ENCODE peak calls at places on chromosomes 2 and 18, in eight cellular contexts. One of them, this sample, is unnamed.

GRCh38 chr2:232473467-232473890 is 14.2 kb downstream of the ECEL1 start:
- DNase-seq in NCI-H1417: peak
- DNase-seq in psoas muscle: no peak
- DNase-seq in NCI-H2081: peak
- DNase-seq in activated CD8-positive, alpha-beta memory T cell treated with anti-CD3 and anti-CD28 coated beads for 1 hour: no peak
- DNase-seq in CD4-positive, alpha-beta T cell: no peak
- DNase-seq in GM12865: no peak
- DNase-seq in activated naive CD4-positive, alpha-beta T cell treated with anti-CD3 and anti-CD28 coated beads, Interleukin-2, amount 50 U/mL, for 16 hours: no peak
- DNase-seq in this sample: no peak

GRCh38 chr2:26243643-26244478 is 571 bp downstream of the HADHA start:
- DNase-seq in GM12865: peak
- DNase-seq in activated CD8-positive, alpha-beta memory T cell treated with anti-CD3 and anti-CD28 coated beads for 1 hour: peak
- DNase-seq in activated naive CD4-positive, alpha-beta T cell treated with anti-CD3 and anti-CD28 coated beads, Interleukin-2, amount 50 U/mL, for 16 hours: peak
- DNase-seq in psoas muscle: no peak
- DNase-seq in NCI-H1417: peak
- DNase-seq in CD4-positive, alpha-beta T cell: no peak
- DNase-seq in NCI-H2081: peak
- DNase-seq in this sample: no peak

GRCh38 chr2:158006961-158007664 is 94.6 kb upstream of the UPP2 start:
- DNase-seq in NCI-H2081: no peak
- DNase-seq in GM12865: peak
- DNase-seq in CD4-positive, alpha-beta T cell: no peak
- DNase-seq in activated CD8-positive, alpha-beta memory T cell treated with anti-CD3 and anti-CD28 coated beads for 1 hour: no peak
- DNase-seq in psoas muscle: no peak
- DNase-seq in activated naive CD4-positive, alpha-beta T cell treated with anti-CD3 and anti-CD28 coated beads, Interleukin-2, amount 50 U/mL, for 16 hours: peak
- DNase-seq in NCI-H1417: no peak
- DNase-seq in this sample: no peak

GRCh38 chr18:35817604-35818352 is 154.7 kb upstream of the RMP24 start:
- DNase-seq in activated CD8-positive, alpha-beta memory T cell treated with anti-CD3 and anti-CD28 coated beads for 1 hour: no peak
- DNase-seq in NCI-H1417: no peak
- DNase-seq in psoas muscle: no peak
- DNase-seq in NCI-H2081: no peak
- DNase-seq in CD4-positive, alpha-beta T cell: no peak
- DNase-seq in activated naive CD4-positive, alpha-beta T cell treated with anti-CD3 and anti-CD28 coated beads, Interleukin-2, amount 50 U/mL, for 16 hours: no peak
- DNase-seq in GM12865: no peak
- DNase-seq in this sample: no peak

GRCh38 chr2:215796160-215796559 is 217.2 kb downstream of the MREG start:
- DNase-seq in CD4-positive, alpha-beta T cell: no peak
- DNase-seq in activated CD8-positive, alpha-beta memory T cell treated with anti-CD3 and anti-CD28 coated beads for 1 hour: no peak
- DNase-seq in GM12865: no peak
- DNase-seq in activated naive CD4-positive, alpha-beta T cell treated with anti-CD3 and anti-CD28 coated beads, Interleukin-2, amount 50 U/mL, for 16 hours: no peak
- DNase-seq in NCI-H2081: peak
- DNase-seq in NCI-H1417: no peak
- DNase-seq in psoas muscle: no peak
- DNase-seq in this sample: no peak

GRCh38 chr2:237900891-237901831 is 41.7 kb downstream of the RAMP1 start:
- DNase-seq in NCI-H2081: peak
- DNase-seq in CD4-positive, alpha-beta T cell: no peak
- DNase-seq in GM12865: no peak
- DNase-seq in NCI-H1417: peak
- DNase-seq in activated naive CD4-positive, alpha-beta T cell treated with anti-CD3 and anti-CD28 coated beads, Interleukin-2, amount 50 U/mL, for 16 hours: no peak
- DNase-seq in psoas muscle: no peak
- DNase-seq in activated CD8-positive, alpha-beta memory T cell treated with anti-CD3 and anti-CD28 coated beads for 1 hour: no peak
- DNase-seq in this sample: no peak

GRCh38 chr2:233385489-233386044 is 31.3 kb downstream of the DGKD start:
- DNase-seq in CD4-positive, alpha-beta T cell: peak
- DNase-seq in NCI-H1417: no peak
- DNase-seq in GM12865: peak
- DNase-seq in NCI-H2081: no peak
- DNase-seq in activated naive CD4-positive, alpha-beta T cell treated with anti-CD3 and anti-CD28 coated beads, Interleukin-2, amount 50 U/mL, for 16 hours: peak
- DNase-seq in psoas muscle: no peak
- DNase-seq in activated CD8-positive, alpha-beta memory T cell treated with anti-CD3 and anti-CD28 coated beads for 1 hour: peak
- DNase-seq in this sample: peak

GRCh38 chr18:38297910-38298309 is 732.3 kb upstream of the CELF4 start:
- DNase-seq in CD4-positive, alpha-beta T cell: no peak
- DNase-seq in activated naive CD4-positive, alpha-beta T cell treated with anti-CD3 and anti-CD28 coated beads, Interleukin-2, amount 50 U/mL, for 16 hours: no peak
- DNase-seq in psoas muscle: no peak
- DNase-seq in GM12865: no peak
- DNase-seq in NCI-H1417: no peak
- DNase-seq in NCI-H2081: no peak
- DNase-seq in activated CD8-positive, alpha-beta memory T cell treated with anti-CD3 and anti-CD28 coated beads for 1 hour: no peak
- DNase-seq in this sample: no peak

GRCh38 chr2:222523783-222524544 is 99.6 kb downstream of the SGPP2 start:
- DNase-seq in GM12865: peak
- DNase-seq in psoas muscle: no peak
- DNase-seq in activated CD8-positive, alpha-beta memory T cell treated with anti-CD3 and anti-CD28 coated beads for 1 hour: no peak
- DNase-seq in CD4-positive, alpha-beta T cell: no peak
- DNase-seq in NCI-H2081: no peak
- DNase-seq in NCI-H1417: no peak
- DNase-seq in activated naive CD4-positive, alpha-beta T cell treated with anti-CD3 and anti-CD28 coated beads, Interleukin-2, amount 50 U/mL, for 16 hours: no peak
- DNase-seq in this sample: no peak

GRCh38 chr2:3194828-3195227 is 182.8 kb downstream of the EIPR1 start:
- DNase-seq in NCI-H1417: no peak
- DNase-seq in NCI-H2081: no peak
- DNase-seq in CD4-positive, alpha-beta T cell: no peak
- DNase-seq in GM12865: no peak
- DNase-seq in activated CD8-positive, alpha-beta memory T cell treated with anti-CD3 and anti-CD28 coated beads for 1 hour: no peak
- DNase-seq in activated naive CD4-positive, alpha-beta T cell treated with anti-CD3 and anti-CD28 coated beads, Interleukin-2, amount 50 U/mL, for 16 hours: no peak
- DNase-seq in psoas muscle: no peak
- DNase-seq in this sample: no peak

GRCh38 chr2:151097930-151098329 is 163.7 kb downstream of the RBM43 start:
- DNase-seq in activated CD8-positive, alpha-beta memory T cell treated with anti-CD3 and anti-CD28 coated beads for 1 hour: no peak
- DNase-seq in activated naive CD4-positive, alpha-beta T cell treated with anti-CD3 and anti-CD28 coated beads, Interleukin-2, amount 50 U/mL, for 16 hours: no peak
- DNase-seq in NCI-H1417: no peak
- DNase-seq in psoas muscle: no peak
- DNase-seq in NCI-H2081: no peak
- DNase-seq in GM12865: no peak
- DNase-seq in CD4-positive, alpha-beta T cell: no peak
- DNase-seq in this sample: no peak

GRCh38 chr2:28277466-28277865 is 115.2 kb upstream of the FOSL2 start:
- DNase-seq in CD4-positive, alpha-beta T cell: no peak
- DNase-seq in GM12865: no peak
- DNase-seq in NCI-H2081: peak
- DNase-seq in activated naive CD4-positive, alpha-beta T cell treated with anti-CD3 and anti-CD28 coated beads, Interleukin-2, amount 50 U/mL, for 16 hours: no peak
- DNase-seq in NCI-H1417: peak
- DNase-seq in activated CD8-positive, alpha-beta memory T cell treated with anti-CD3 and anti-CD28 coated beads for 1 hour: no peak
- DNase-seq in psoas muscle: no peak
- DNase-seq in this sample: no peak

GRCh38 chr18:3889121-3889520 is 439.1 kb downstream of the TGIF1 start:
- DNase-seq in psoas muscle: no peak
- DNase-seq in activated naive CD4-positive, alpha-beta T cell treated with anti-CD3 and anti-CD28 coated beads, Interleukin-2, amount 50 U/mL, for 16 hours: no peak
- DNase-seq in NCI-H2081: no peak
- DNase-seq in CD4-positive, alpha-beta T cell: no peak
- DNase-seq in GM12865: no peak
- DNase-seq in NCI-H1417: no peak
- DNase-seq in activated CD8-positive, alpha-beta memory T cell treated with anti-CD3 and anti-CD28 coated beads for 1 hour: no peak
- DNase-seq in this sample: no peak

GRCh38 chr2:232489516-232490220 is 2.0 kb upstream of the ECEL1 start:
- DNase-seq in GM12865: no peak
- DNase-seq in activated CD8-positive, alpha-beta memory T cell treated with anti-CD3 and anti-CD28 coated beads for 1 hour: no peak
- DNase-seq in psoas muscle: no peak
- DNase-seq in CD4-positive, alpha-beta T cell: no peak
- DNase-seq in NCI-H1417: no peak
- DNase-seq in activated naive CD4-positive, alpha-beta T cell treated with anti-CD3 and anti-CD28 coated beads, Interleukin-2, amount 50 U/mL, for 16 hours: peak
- DNase-seq in NCI-H2081: no peak
- DNase-seq in this sample: no peak

GRCh38 chr2:7196871-7197270 is 279.7 kb downstream of the RNF144A start:
- DNase-seq in NCI-H2081: no peak
- DNase-seq in GM12865: no peak
- DNase-seq in psoas muscle: no peak
- DNase-seq in activated naive CD4-positive, alpha-beta T cell treated with anti-CD3 and anti-CD28 coated beads, Interleukin-2, amount 50 U/mL, for 16 hours: no peak
- DNase-seq in NCI-H1417: no peak
- DNase-seq in CD4-positive, alpha-beta T cell: no peak
- DNase-seq in activated CD8-positive, alpha-beta memory T cell treated with anti-CD3 and anti-CD28 coated beads for 1 hour: no peak
- DNase-seq in this sample: no peak

GRCh38 chr18:40962784-40963183 is 992.2 kb upstream of the PIK3C3 start:
- DNase-seq in psoas muscle: no peak
- DNase-seq in GM12865: no peak
- DNase-seq in activated CD8-positive, alpha-beta memory T cell treated with anti-CD3 and anti-CD28 coated beads for 1 hour: no peak
- DNase-seq in activated naive CD4-positive, alpha-beta T cell treated with anti-CD3 and anti-CD28 coated beads, Interleukin-2, amount 50 U/mL, for 16 hours: no peak
- DNase-seq in NCI-H1417: no peak
- DNase-seq in NCI-H2081: no peak
- DNase-seq in CD4-positive, alpha-beta T cell: no peak
- DNase-seq in this sample: no peak

GRCh38 chr2:111050701-111051376 is 69.9 kb upstream of the BCL2L11 start:
- DNase-seq in psoas muscle: no peak
- DNase-seq in activated naive CD4-positive, alpha-beta T cell treated with anti-CD3 and anti-CD28 coated beads, Interleukin-2, amount 50 U/mL, for 16 hours: no peak
- DNase-seq in CD4-positive, alpha-beta T cell: no peak
- DNase-seq in activated CD8-positive, alpha-beta memory T cell treated with anti-CD3 and anti-CD28 coated beads for 1 hour: no peak
- DNase-seq in NCI-H1417: no peak
- DNase-seq in NCI-H2081: no peak
- DNase-seq in GM12865: peak
- DNase-seq in this sample: no peak

GRCh38 chr2:214604861-214605260 is 194.0 kb downstream of the VWC2L start:
- DNase-seq in NCI-H2081: no peak
- DNase-seq in NCI-H1417: no peak
- DNase-seq in activated naive CD4-positive, alpha-beta T cell treated with anti-CD3 and anti-CD28 coated beads, Interleukin-2, amount 50 U/mL, for 16 hours: no peak
- DNase-seq in psoas muscle: no peak
- DNase-seq in CD4-positive, alpha-beta T cell: no peak
- DNase-seq in GM12865: no peak
- DNase-seq in activated CD8-positive, alpha-beta memory T cell treated with anti-CD3 and anti-CD28 coated beads for 1 hour: no peak
- DNase-seq in this sample: no peak

GRCh38 chr18:5961097-5961827 is 65.9 kb upstream of the TMEM200C start:
- DNase-seq in activated naive CD4-positive, alpha-beta T cell treated with anti-CD3 and anti-CD28 coated beads, Interleukin-2, amount 50 U/mL, for 16 hours: no peak
- DNase-seq in psoas muscle: no peak
- DNase-seq in NCI-H2081: no peak
- DNase-seq in activated CD8-positive, alpha-beta memory T cell treated with anti-CD3 and anti-CD28 coated beads for 1 hour: no peak
- DNase-seq in GM12865: no peak
- DNase-seq in NCI-H1417: no peak
- DNase-seq in CD4-positive, alpha-beta T cell: no peak
- DNase-seq in this sample: no peak

GRCh38 chr2:233346374-233346773 is 7.9 kb upstream of the DGKD start:
- DNase-seq in psoas muscle: no peak
- DNase-seq in GM12865: no peak
- DNase-seq in CD4-positive, alpha-beta T cell: no peak
- DNase-seq in activated naive CD4-positive, alpha-beta T cell treated with anti-CD3 and anti-CD28 coated beads, Interleukin-2, amount 50 U/mL, for 16 hours: no peak
- DNase-seq in NCI-H2081: no peak
- DNase-seq in activated CD8-positive, alpha-beta memory T cell treated with anti-CD3 and anti-CD28 coated beads for 1 hour: no peak
- DNase-seq in NCI-H1417: no peak
- DNase-seq in this sample: no peak

GRCh38 chr2:43293744-43294695 is 67.6 kb upstream of the ZFP36L2 start:
- DNase-seq in NCI-H2081: no peak
- DNase-seq in GM12865: peak
- DNase-seq in psoas muscle: no peak
- DNase-seq in NCI-H1417: no peak
- DNase-seq in CD4-positive, alpha-beta T cell: no peak
- DNase-seq in activated naive CD4-positive, alpha-beta T cell treated with anti-CD3 and anti-CD28 coated beads, Interleukin-2, amount 50 U/mL, for 16 hours: peak
- DNase-seq in activated CD8-positive, alpha-beta memory T cell treated with anti-CD3 and anti-CD28 coated beads for 1 hour: no peak
- DNase-seq in this sample: no peak

GRCh38 chr2:206084468-206084869 is 1.5 kb downstream of the INO80D start:
- DNase-seq in GM12865: peak
- DNase-seq in psoas muscle: peak
- DNase-seq in CD4-positive, alpha-beta T cell: no peak
- DNase-seq in NCI-H1417: peak
- DNase-seq in NCI-H2081: peak
- DNase-seq in activated CD8-positive, alpha-beta memory T cell treated with anti-CD3 and anti-CD28 coated beads for 1 hour: no peak
- DNase-seq in activated naive CD4-positive, alpha-beta T cell treated with anti-CD3 and anti-CD28 coated beads, Interleukin-2, amount 50 U/mL, for 16 hours: no peak
- DNase-seq in this sample: peak

GRCh38 chr2:94956797-94957391 is 68.6 kb upstream of the MAL start:
- DNase-seq in activated naive CD4-positive, alpha-beta T cell treated with anti-CD3 and anti-CD28 coated beads, Interleukin-2, amount 50 U/mL, for 16 hours: peak
- DNase-seq in GM12865: peak
- DNase-seq in NCI-H2081: peak
- DNase-seq in activated CD8-positive, alpha-beta memory T cell treated with anti-CD3 and anti-CD28 coated beads for 1 hour: peak
- DNase-seq in CD4-positive, alpha-beta T cell: peak
- DNase-seq in psoas muscle: no peak
- DNase-seq in NCI-H1417: peak
- DNase-seq in this sample: peak

GRCh38 chr2:130790808-130791616 is 35.7 kb downstream of the AMER3 start:
- DNase-seq in NCI-H2081: no peak
- DNase-seq in GM12865: no peak
- DNase-seq in activated CD8-positive, alpha-beta memory T cell treated with anti-CD3 and anti-CD28 coated beads for 1 hour: no peak
- DNase-seq in psoas muscle: no peak
- DNase-seq in NCI-H1417: peak
- DNase-seq in activated naive CD4-positive, alpha-beta T cell treated with anti-CD3 and anti-CD28 coated beads, Interleukin-2, amount 50 U/mL, for 16 hours: no peak
- DNase-seq in CD4-positive, alpha-beta T cell: no peak
- DNase-seq in this sample: no peak

GRCh38 chr2:222844323-222844722 is 16.5 kb upstream of the ACSL3 start:
- DNase-seq in activated naive CD4-positive, alpha-beta T cell treated with anti-CD3 and anti-CD28 coated beads, Interleukin-2, amount 50 U/mL, for 16 hours: no peak
- DNase-seq in activated CD8-positive, alpha-beta memory T cell treated with anti-CD3 and anti-CD28 coated beads for 1 hour: no peak
- DNase-seq in psoas muscle: no peak
- DNase-seq in GM12865: no peak
- DNase-seq in NCI-H2081: no peak
- DNase-seq in NCI-H1417: no peak
- DNase-seq in CD4-positive, alpha-beta T cell: no peak
- DNase-seq in this sample: no peak

GRCh38 chr2:68320118-68320641 is 431 bp upstream of the CNRIP1 start:
- DNase-seq in activated naive CD4-positive, alpha-beta T cell treated with anti-CD3 and anti-CD28 coated beads, Interleukin-2, amount 50 U/mL, for 16 hours: no peak
- DNase-seq in activated CD8-positive, alpha-beta memory T cell treated with anti-CD3 and anti-CD28 coated beads for 1 hour: no peak
- DNase-seq in NCI-H1417: peak
- DNase-seq in NCI-H2081: peak
- DNase-seq in CD4-positive, alpha-beta T cell: no peak
- DNase-seq in psoas muscle: peak
- DNase-seq in GM12865: no peak
- DNase-seq in this sample: no peak

GRCh38 chr2:47767880-47768609 is 14.9 kb upstream of the MSH6 start:
- DNase-seq in CD4-positive, alpha-beta T cell: peak
- DNase-seq in NCI-H2081: peak
- DNase-seq in activated CD8-positive, alpha-beta memory T cell treated with anti-CD3 and anti-CD28 coated beads for 1 hour: peak
- DNase-seq in psoas muscle: peak
- DNase-seq in GM12865: peak
- DNase-seq in NCI-H1417: peak
- DNase-seq in activated naive CD4-positive, alpha-beta T cell treated with anti-CD3 and anti-CD28 coated beads, Interleukin-2, amount 50 U/mL, for 16 hours: peak
- DNase-seq in this sample: peak

GRCh38 chr2:6917761-6918421 is 679 bp downstream of the RNF144A start:
- DNase-seq in GM12865: no peak
- DNase-seq in NCI-H1417: peak
- DNase-seq in activated naive CD4-positive, alpha-beta T cell treated with anti-CD3 and anti-CD28 coated beads, Interleukin-2, amount 50 U/mL, for 16 hours: peak
- DNase-seq in CD4-positive, alpha-beta T cell: no peak
- DNase-seq in psoas muscle: peak
- DNase-seq in activated CD8-positive, alpha-beta memory T cell treated with anti-CD3 and anti-CD28 coated beads for 1 hour: no peak
- DNase-seq in NCI-H2081: no peak
- DNase-seq in this sample: no peak

GRCh38 chr2:12089001-12089400 is 342.6 kb downstream of the LPIN1 start:
- DNase-seq in CD4-positive, alpha-beta T cell: no peak
- DNase-seq in psoas muscle: no peak
- DNase-seq in NCI-H2081: no peak
- DNase-seq in activated naive CD4-positive, alpha-beta T cell treated with anti-CD3 and anti-CD28 coated beads, Interleukin-2, amount 50 U/mL, for 16 hours: no peak
- DNase-seq in activated CD8-positive, alpha-beta memory T cell treated with anti-CD3 and anti-CD28 coated beads for 1 hour: no peak
- DNase-seq in NCI-H1417: no peak
- DNase-seq in GM12865: no peak
- DNase-seq in this sample: no peak

GRCh38 chr2:40401896-40402295 is 50.0 kb downstream of the SLC8A1 start:
- DNase-seq in activated naive CD4-positive, alpha-beta T cell treated with anti-CD3 and anti-CD28 coated beads, Interleukin-2, amount 50 U/mL, for 16 hours: no peak
- DNase-seq in NCI-H1417: no peak
- DNase-seq in CD4-positive, alpha-beta T cell: no peak
- DNase-seq in NCI-H2081: no peak
- DNase-seq in psoas muscle: no peak
- DNase-seq in activated CD8-positive, alpha-beta memory T cell treated with anti-CD3 and anti-CD28 coated beads for 1 hour: no peak
- DNase-seq in GM12865: peak
- DNase-seq in this sample: no peak

GRCh38 chr2:70890469-70891065 is 45.1 kb upstream of the ATP6V1B1 start:
- DNase-seq in GM12865: no peak
- DNase-seq in NCI-H1417: no peak
- DNase-seq in CD4-positive, alpha-beta T cell: no peak
- DNase-seq in psoas muscle: no peak
- DNase-seq in activated naive CD4-positive, alpha-beta T cell treated with anti-CD3 and anti-CD28 coated beads, Interleukin-2, amount 50 U/mL, for 16 hours: no peak
- DNase-seq in NCI-H2081: no peak
- DNase-seq in activated CD8-positive, alpha-beta memory T cell treated with anti-CD3 and anti-CD28 coated beads for 1 hour: no peak
- DNase-seq in this sample: no peak

GRCh38 chr18:49055787-49056186 is 105.0 kb upstream of the SMAD7 start:
- DNase-seq in NCI-H1417: no peak
- DNase-seq in GM12865: peak
- DNase-seq in activated naive CD4-positive, alpha-beta T cell treated with anti-CD3 and anti-CD28 coated beads, Interleukin-2, amount 50 U/mL, for 16 hours: no peak
- DNase-seq in CD4-positive, alpha-beta T cell: no peak
- DNase-seq in activated CD8-positive, alpha-beta memory T cell treated with anti-CD3 and anti-CD28 coated beads for 1 hour: peak
- DNase-seq in psoas muscle: peak
- DNase-seq in NCI-H2081: no peak
- DNase-seq in this sample: peak

GRCh38 chr2:144523606-144524131 is 3.8 kb upstream of the ZEB2 start:
- DNase-seq in CD4-positive, alpha-beta T cell: no peak
- DNase-seq in psoas muscle: no peak
- DNase-seq in GM12865: no peak
- DNase-seq in activated naive CD4-positive, alpha-beta T cell treated with anti-CD3 and anti-CD28 coated beads, Interleukin-2, amount 50 U/mL, for 16 hours: no peak
- DNase-seq in NCI-H1417: peak
- DNase-seq in NCI-H2081: no peak
- DNase-seq in activated CD8-positive, alpha-beta memory T cell treated with anti-CD3 and anti-CD28 coated beads for 1 hour: no peak
- DNase-seq in this sample: no peak

GRCh38 chr2:92073815-92074548 is 2797.2 kb upstream of the TEKT4 start:
- DNase-seq in NCI-H1417: no peak
- DNase-seq in activated CD8-positive, alpha-beta memory T cell treated with anti-CD3 and anti-CD28 coated beads for 1 hour: no peak
- DNase-seq in psoas muscle: no peak
- DNase-seq in NCI-H2081: no peak
- DNase-seq in activated naive CD4-positive, alpha-beta T cell treated with anti-CD3 and anti-CD28 coated beads, Interleukin-2, amount 50 U/mL, for 16 hours: peak
- DNase-seq in CD4-positive, alpha-beta T cell: no peak
- DNase-seq in GM12865: no peak
- DNase-seq in this sample: no peak